ENCODE peak calls at places on chromosome 10, in ten cellular contexts. One of them, this sample, is unnamed.

GRCh38 chr10:50395279-50395678 is 144.0 kb upstream of the ASAH2 start:
- DNase-seq in ovary: no peak
- DNase-seq in Peyer's patch: no peak
- DNase-seq in cardiac muscle cell: no peak
- DNase-seq in A673: peak
- DNase-seq in left ventricle myocardium inferior: no peak
- DNase-seq in transverse colon: no peak
- DNase-seq in HFFc6: no peak
- DNase-seq in lung: peak
- DNase-seq in A549: peak
- DNase-seq in this sample: peak

GRCh38 chr10:52119507-52119906 is 194.6 kb upstream of the DKK1 start:
- DNase-seq in ovary: no peak
- DNase-seq in Peyer's patch: no peak
- DNase-seq in cardiac muscle cell: no peak
- DNase-seq in A673: no peak
- DNase-seq in left ventricle myocardium inferior: no peak
- DNase-seq in transverse colon: no peak
- DNase-seq in HFFc6: no peak
- DNase-seq in lung: no peak
- DNase-seq in A549: no peak
- DNase-seq in this sample: no peak

GRCh38 chr10:78405231-78405630 is 371.6 kb downstream of the RPS24 start:
- DNase-seq in ovary: no peak
- DNase-seq in Peyer's patch: no peak
- DNase-seq in cardiac muscle cell: no peak
- DNase-seq in A673: no peak
- DNase-seq in left ventricle myocardium inferior: no peak
- DNase-seq in transverse colon: no peak
- DNase-seq in HFFc6: peak
- DNase-seq in lung: no peak
- DNase-seq in A549: no peak
- DNase-seq in this sample: no peak

GRCh38 chr10:131162211-131162610 is 149.3 kb downstream of the TCERG1L start:
- DNase-seq in ovary: no peak
- DNase-seq in Peyer's patch: no peak
- DNase-seq in cardiac muscle cell: peak
- DNase-seq in A673: no peak
- DNase-seq in left ventricle myocardium inferior: no peak
- DNase-seq in transverse colon: no peak
- DNase-seq in HFFc6: no peak
- DNase-seq in lung: no peak
- DNase-seq in A549: no peak
- DNase-seq in this sample: no peak

GRCh38 chr10:4780782-4781181 is 45.2 kb upstream of the AKR1E2 start:
- DNase-seq in ovary: no peak
- DNase-seq in Peyer's patch: no peak
- DNase-seq in cardiac muscle cell: no peak
- DNase-seq in A673: peak
- DNase-seq in left ventricle myocardium inferior: no peak
- DNase-seq in transverse colon: no peak
- DNase-seq in HFFc6: peak
- DNase-seq in lung: no peak
- DNase-seq in A549: no peak
- DNase-seq in this sample: no peak

GRCh38 chr10:93268021-93268420 is 194.3 kb downstream of the CYP26A1 start:
- DNase-seq in ovary: no peak
- DNase-seq in Peyer's patch: no peak
- DNase-seq in cardiac muscle cell: no peak
- DNase-seq in A673: no peak
- DNase-seq in left ventricle myocardium inferior: no peak
- DNase-seq in transverse colon: no peak
- DNase-seq in HFFc6: no peak
- DNase-seq in lung: no peak
- DNase-seq in A549: no peak
- DNase-seq in this sample: no peak

GRCh38 chr10:89241491-89242339 is 9.9 kb downstream of the LIPA start:
- DNase-seq in ovary: no peak
- DNase-seq in Peyer's patch: no peak
- DNase-seq in cardiac muscle cell: no peak
- DNase-seq in A673: no peak
- DNase-seq in left ventricle myocardium inferior: no peak
- DNase-seq in transverse colon: no peak
- DNase-seq in HFFc6: no peak
- DNase-seq in lung: no peak
- DNase-seq in A549: no peak
- DNase-seq in this sample: peak

GRCh38 chr10:113305871-113306270 is 247.0 kb upstream of the HABP2 start:
- DNase-seq in ovary: no peak
- DNase-seq in Peyer's patch: no peak
- DNase-seq in cardiac muscle cell: no peak
- DNase-seq in A673: no peak
- DNase-seq in left ventricle myocardium inferior: no peak
- DNase-seq in transverse colon: no peak
- DNase-seq in HFFc6: peak
- DNase-seq in lung: no peak
- DNase-seq in A549: no peak
- DNase-seq in this sample: no peak

GRCh38 chr10:79405995-79406515 is 39.4 kb downstream of the ZCCHC24 start:
- DNase-seq in ovary: no peak
- DNase-seq in Peyer's patch: no peak
- DNase-seq in cardiac muscle cell: no peak
- DNase-seq in A673: no peak
- DNase-seq in left ventricle myocardium inferior: no peak
- DNase-seq in transverse colon: no peak
- DNase-seq in HFFc6: no peak
- DNase-seq in lung: no peak
- DNase-seq in A549: no peak
- DNase-seq in this sample: no peak

GRCh38 chr10:28410420-28411135 is 107.7 kb upstream of the MPP7 start:
- DNase-seq in ovary: no peak
- DNase-seq in Peyer's patch: no peak
- DNase-seq in cardiac muscle cell: no peak
- DNase-seq in A673: no peak
- DNase-seq in left ventricle myocardium inferior: no peak
- DNase-seq in transverse colon: no peak
- DNase-seq in HFFc6: no peak
- DNase-seq in lung: no peak
- DNase-seq in A549: peak
- DNase-seq in this sample: no peak
- TF ChIP-seq CTCF in ovary: no peak
- TF ChIP-seq CTCF in Peyer's patch: peak
- TF ChIP-seq CTCF in cardiac muscle cell: peak
- TF ChIP-seq CTCF in A673: peak
- TF ChIP-seq CTCF in left ventricle myocardium inferior: no peak
- TF ChIP-seq CTCF in transverse colon: no peak
- TF ChIP-seq CTCF in HFFc6: peak
- TF ChIP-seq CTCF in lung: no peak
- TF ChIP-seq CTCF in A549: no peak
- TF ChIP-seq CTCF in this sample: no peak

GRCh38 chr10:120069700-120070099 is 177.2 kb downstream of the SEC23IP start:
- DNase-seq in ovary: no peak
- DNase-seq in Peyer's patch: no peak
- DNase-seq in cardiac muscle cell: no peak
- DNase-seq in A673: no peak
- DNase-seq in left ventricle myocardium inferior: no peak
- DNase-seq in transverse colon: no peak
- DNase-seq in HFFc6: no peak
- DNase-seq in lung: no peak
- DNase-seq in A549: no peak
- DNase-seq in this sample: no peak

GRCh38 chr10:120067427-120067826 is 174.9 kb downstream of the SEC23IP start:
- DNase-seq in ovary: no peak
- DNase-seq in Peyer's patch: no peak
- DNase-seq in cardiac muscle cell: no peak
- DNase-seq in A673: no peak
- DNase-seq in left ventricle myocardium inferior: no peak
- DNase-seq in transverse colon: no peak
- DNase-seq in HFFc6: no peak
- DNase-seq in lung: no peak
- DNase-seq in A549: no peak
- DNase-seq in this sample: no peak
- TF ChIP-seq CTCF in ovary: no peak
- TF ChIP-seq CTCF in Peyer's patch: no peak
- TF ChIP-seq CTCF in cardiac muscle cell: no peak
- TF ChIP-seq CTCF in A673: no peak
- TF ChIP-seq CTCF in left ventricle myocardium inferior: no peak
- TF ChIP-seq CTCF in transverse colon: no peak
- TF ChIP-seq CTCF in HFFc6: no peak
- TF ChIP-seq CTCF in lung: no peak
- TF ChIP-seq CTCF in A549: no peak
- TF ChIP-seq CTCF in this sample: no peak

GRCh38 chr10:1715821-1716220 is 21.5 kb downstream of the ADARB2 start:
- DNase-seq in ovary: no peak
- DNase-seq in Peyer's patch: no peak
- DNase-seq in cardiac muscle cell: peak
- DNase-seq in A673: peak
- DNase-seq in left ventricle myocardium inferior: no peak
- DNase-seq in transverse colon: peak
- DNase-seq in HFFc6: no peak
- DNase-seq in lung: no peak
- DNase-seq in A549: peak
- DNase-seq in this sample: peak
- TF ChIP-seq CTCF in ovary: no peak
- TF ChIP-seq CTCF in Peyer's patch: no peak
- TF ChIP-seq CTCF in cardiac muscle cell: no peak
- TF ChIP-seq CTCF in A673: peak
- TF ChIP-seq CTCF in left ventricle myocardium inferior: peak
- TF ChIP-seq CTCF in transverse colon: no peak
- TF ChIP-seq CTCF in HFFc6: no peak
- TF ChIP-seq CTCF in lung: no peak
- TF ChIP-seq CTCF in A549: peak
- TF ChIP-seq CTCF in this sample: peak

DNA sequence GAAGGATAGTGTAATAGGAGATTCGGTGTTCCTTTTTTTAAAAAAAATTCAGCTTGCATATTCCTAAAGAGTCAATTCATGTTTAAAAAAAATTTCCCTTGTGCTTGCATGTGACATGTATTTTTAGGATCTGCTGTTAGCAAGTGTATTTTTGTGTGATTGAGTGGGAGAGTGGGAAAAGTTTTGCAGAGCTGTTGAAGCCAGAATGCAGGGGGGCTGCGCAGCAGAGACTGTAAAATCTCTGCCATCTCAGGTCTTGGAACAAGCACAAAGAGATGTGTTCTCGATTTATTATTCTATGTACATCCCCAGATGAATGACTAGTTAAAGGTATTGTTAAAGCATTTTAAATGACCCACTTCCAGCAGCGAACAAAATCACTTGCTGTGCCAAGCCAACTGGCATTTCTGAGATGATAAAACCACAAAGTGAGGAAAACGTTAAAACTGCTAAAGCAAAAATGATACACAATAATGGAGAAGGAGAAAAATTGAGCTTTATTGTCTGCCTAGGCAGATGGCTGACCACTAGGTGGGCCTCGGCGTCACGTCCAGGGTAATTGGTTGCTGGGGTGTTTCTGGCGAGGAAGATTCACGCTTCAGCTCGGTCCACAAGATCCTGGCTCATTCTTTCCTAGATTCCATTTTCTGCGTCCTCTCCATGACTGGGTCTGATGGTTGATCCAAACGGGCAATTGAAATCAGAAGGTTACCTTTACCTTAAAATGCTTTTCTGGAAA is 67.0 kb upstream of the ATRNL1 start:
- DNase-seq in ovary: no peak
- DNase-seq in Peyer's patch: no peak
- DNase-seq in cardiac muscle cell: no peak
- DNase-seq in A673: no peak
- DNase-seq in left ventricle myocardium inferior: no peak
- DNase-seq in transverse colon: no peak
- DNase-seq in HFFc6: no peak
- DNase-seq in lung: no peak
- DNase-seq in A549: no peak
- DNase-seq in this sample: no peak
- TF ChIP-seq CTCF in ovary: no peak
- TF ChIP-seq CTCF in Peyer's patch: no peak
- TF ChIP-seq CTCF in cardiac muscle cell: no peak
- TF ChIP-seq CTCF in A673: no peak
- TF ChIP-seq CTCF in left ventricle myocardium inferior: no peak
- TF ChIP-seq CTCF in transverse colon: no peak
- TF ChIP-seq CTCF in HFFc6: no peak
- TF ChIP-seq CTCF in lung: no peak
- TF ChIP-seq CTCF in A549: no peak
- TF ChIP-seq CTCF in this sample: no peak

GRCh38 chr10:117723343-117723742 is 180.8 kb downstream of the EMX2 start:
- DNase-seq in ovary: no peak
- DNase-seq in Peyer's patch: no peak
- DNase-seq in cardiac muscle cell: no peak
- DNase-seq in A673: no peak
- DNase-seq in left ventricle myocardium inferior: no peak
- DNase-seq in transverse colon: no peak
- DNase-seq in HFFc6: no peak
- DNase-seq in lung: no peak
- DNase-seq in A549: no peak
- DNase-seq in this sample: no peak
- TF ChIP-seq CTCF in ovary: no peak
- TF ChIP-seq CTCF in Peyer's patch: no peak
- TF ChIP-seq CTCF in cardiac muscle cell: no peak
- TF ChIP-seq CTCF in A673: peak
- TF ChIP-seq CTCF in left ventricle myocardium inferior: no peak
- TF ChIP-seq CTCF in transverse colon: no peak
- TF ChIP-seq CTCF in HFFc6: no peak
- TF ChIP-seq CTCF in lung: no peak
- TF ChIP-seq CTCF in A549: no peak
- TF ChIP-seq CTCF in this sample: no peak

This sample was measured in NB4.